ENCODE peak calls at places on chromosomes 4 and X, in five cellular contexts. C is IMR-90, F is H9, I is H1, W is neuronal stem cell. N is an unnamed sample.
A peak's percentile ranks its signal among the peaks of the same experiment; 100 is the strongest.

GRCh38 chr4:186887211-186887785 is 163.6 kb upstream of the FAT1 start:
- DNase-seq in C (no peak), F (no peak), I (no peak), W (peak; percentile 15), N (peak; percentile 27)

GRCh38 chr4:7487464-7487863 is 52.7 kb upstream of the PSAPL1 start:
- DNase-seq in C (no peak), F (no peak), I (no peak), W (no peak), N (no peak)

GRCh38 chrX:23785564-23785963 is 2.6 kb downstream of the SAT1 start:
- DNase-seq in C (no peak), F (no peak), I (no peak), W (no peak), N (peak; percentile 26)

GRCh38 chr4:137124278-137124932 is 407.9 kb downstream of the PCDH18 start:
- DNase-seq in C (peak; percentile 79), F (no peak), I (no peak), W (peak; percentile 31), N (peak; percentile 74)

GRCh38 chrX:79270401-79270800 is 96.7 kb downstream of the ITM2A start:
- DNase-seq in C (no peak), F (peak; percentile 39), I (peak; percentile 2), W (peak; percentile 6), N (no peak)

GRCh38 chrX:11261260-11261659 is 32.0 kb upstream of the AMELX start:
- DNase-seq in C (peak; percentile 76), F (no peak), I (no peak), W (no peak), N (peak; percentile 64)

GRCh38 chrX:72714471-72714916 is 388 bp upstream of the PHKA1 start:
- DNase-seq in C (peak; percentile 62), F (peak; percentile 69), I (peak; percentile 9), W (peak; percentile 5), N (peak; percentile 69)

GRCh38 chr4:69760455-69760854 is at the start of gene SULT1B1:
- DNase-seq in C (peak; percentile 43), F (no peak), I (no peak), W (no peak), N (peak; percentile 45)

GRCh38 chr4:25182941-25183340 is 22.7 kb upstream of the SEPSECS start:
- DNase-seq in C (no peak), F (no peak), I (no peak), W (no peak), N (no peak)

GRCh38 chr4:138898282-138898681 is 117.3 kb upstream of the NOCT start:
- DNase-seq in C (peak; percentile 58), F (no peak), I (no peak), W (no peak), N (peak; percentile 78)

GRCh38 chr4:53558981-53559620 is 32.2 kb downstream of the LNX1 start:
- DNase-seq in C (no peak), F (no peak), I (no peak), W (no peak), N (peak; percentile 22)

GRCh38 chrX:133391116-133391515 is 24.2 kb downstream of the GPC4 start:
- DNase-seq in C (no peak), F (no peak), I (no peak), W (no peak), N (no peak)
- H3K14ac ChIP-seq in C (no peak overlapping the region), F (no peak overlapping the region), I (no peak overlapping the region), W (no peak overlapping the region), N (no peak overlapping the region)

DNA sequence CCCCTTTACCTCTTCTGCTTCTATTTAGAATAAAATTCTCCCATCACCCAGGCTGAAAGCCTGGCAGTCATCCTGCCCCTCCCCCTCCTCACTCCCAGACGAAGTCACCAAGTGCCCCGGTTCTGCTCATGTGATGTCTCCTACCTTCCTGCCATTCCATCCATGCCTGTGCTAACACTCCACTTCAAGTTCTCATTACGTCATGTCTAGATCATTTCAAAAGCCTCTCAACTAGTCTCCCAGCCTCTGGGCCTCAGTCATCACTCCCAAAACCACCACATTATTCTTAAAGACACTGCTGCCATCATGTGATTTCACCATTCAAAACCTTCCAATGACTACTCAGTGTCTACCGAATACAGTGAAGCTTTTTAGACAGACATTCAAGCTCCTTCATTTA is 17.2 kb upstream of the HOPX start:
- DNase-seq in C (peak; percentile 42), F (no peak), I (no peak), W (no peak), N (peak; percentile 88)
- H2BK15ac ChIP-seq in C (no peak overlapping the region), F (no peak overlapping the region), I (no peak overlapping the region), W (no peak overlapping the region), N (no peak overlapping the region)

DNA sequence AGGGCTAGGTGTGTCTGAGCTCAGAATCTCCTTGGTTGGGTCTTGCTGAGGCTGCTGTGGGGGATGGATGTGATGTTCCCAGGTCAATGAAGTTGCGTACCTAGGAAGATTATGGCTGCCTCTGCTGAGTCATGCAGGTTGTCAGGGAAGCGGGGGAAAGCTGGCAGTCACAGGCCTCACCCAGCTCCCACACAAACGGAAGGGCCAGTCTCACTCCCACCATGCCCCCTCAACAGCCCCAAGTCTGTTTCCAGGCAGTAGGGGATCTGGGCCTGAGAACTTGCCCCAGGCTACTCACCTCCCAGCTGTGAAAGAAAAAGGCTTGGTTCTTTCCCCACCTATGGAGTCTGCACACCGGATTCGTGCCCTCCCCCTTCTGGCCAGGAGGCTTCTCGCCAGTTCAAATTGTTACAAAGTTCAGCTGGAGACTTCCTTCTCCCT is 72.9 kb downstream of the WDR44 start:
- DNase-seq in C (no peak), F (peak; percentile 55), I (peak; percentile 1), W (no peak), N (no peak)
- H3K9ac ChIP-seq in C (no peak overlapping the region), F (no peak overlapping the region), I (no peak overlapping the region), W (no peak overlapping the region), N (no peak overlapping the region)

GRCh38 chrX:154017766-154018517 is 1.8 kb downstream of the IRAK1 start:
- DNase-seq in C (no peak), F (no peak), I (no peak), W (no peak), N (no peak)
- H3K14ac ChIP-seq in C (no peak overlapping the region), F (no peak overlapping the region), I (no peak overlapping the region), W (no peak overlapping the region), N (no peak overlapping the region)

GRCh38 chr4:77015390-77015789 is 60.4 kb downstream of the CCNI start:
- DNase-seq in C (peak; percentile 90), F (peak; percentile 53), I (no peak), W (no peak), N (peak; percentile 80)

GRCh38 chr4:77012726-77013125 is 63.1 kb downstream of the CCNI start:
- DNase-seq in C (no peak), F (no peak), I (no peak), W (no peak), N (no peak)

GRCh38 chr4:77009511-77010120 is 60.1 kb downstream of the SEPTIN11 start:
- DNase-seq in C (no peak), F (no peak), I (no peak), W (no peak), N (no peak)

GRCh38 chr4:77010841-77011354 is 61.3 kb downstream of the SEPTIN11 start:
- DNase-seq in C (peak; percentile 86), F (no peak), I (no peak), W (no peak), N (peak; percentile 91)

DNA sequence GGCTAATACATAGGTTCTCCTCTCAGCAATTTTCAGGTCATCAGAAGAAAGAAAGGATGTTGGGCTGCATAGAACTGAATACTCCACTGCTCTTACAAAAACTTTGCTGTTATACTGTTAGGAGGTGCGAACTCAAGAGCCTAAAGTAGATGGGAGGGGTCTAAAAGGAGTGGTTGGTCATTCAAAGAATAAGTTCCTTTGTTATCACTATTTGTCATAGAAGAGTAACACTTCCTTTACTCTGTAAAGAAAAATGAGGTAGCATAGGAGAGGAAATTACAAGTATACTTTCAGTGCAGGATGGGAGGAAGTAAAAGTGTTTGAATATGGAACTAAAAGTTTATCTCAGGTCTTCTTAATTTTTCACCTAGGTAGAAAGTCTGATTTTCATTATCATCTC is 61.5 kb downstream of the CCNI start:
- DNase-seq in C (no peak), F (no peak), I (no peak), W (no peak), N (no peak)
- H2BK15ac ChIP-seq in C (no peak overlapping the region), F (no peak overlapping the region), I (no peak overlapping the region), W (no peak overlapping the region), N (no peak overlapping the region)

GRCh38 chr4:106317815-106318214 is 1.5 kb downstream of the AIMP1 start:
- DNase-seq in C (no peak), F (no peak), I (no peak), W (no peak), N (no peak)
- H3K9ac ChIP-seq in C (no peak overlapping the region), F (no peak overlapping the region), I (no peak overlapping the region), W (no peak overlapping the region), N (peak overlapping the region; percentile 99)